ENCODE peak calls at places on chromosome 17, in nine cellular contexts. One of them, this sample, is unnamed.

GRCh38 chr17:31378638-31379037 is 12.8 kb upstream of the RAB11FIP4 start:
- DNase-seq in prostate gland: no peak
- DNase-seq in H9: peak
- DNase-seq in ovary: no peak
- DNase-seq in NT2/D1: peak
- DNase-seq in HTR-8/SVneo: no peak
- DNase-seq in left kidney: no peak
- DNase-seq in activated naive CD8-positive, alpha-beta T cell treated with anti-CD3 and anti-CD28 coated beads, Interleukin-2, amount 50 U/mL, for 24 hours: no peak
- DNase-seq in left ventricle myocardium inferior: no peak
- DNase-seq in this sample: no peak

GRCh38 chr17:63439682-63440081 is 6.4 kb downstream of the CYB561 start:
- DNase-seq in prostate gland: no peak
- DNase-seq in H9: no peak
- DNase-seq in ovary: no peak
- DNase-seq in NT2/D1: no peak
- DNase-seq in HTR-8/SVneo: no peak
- DNase-seq in left kidney: no peak
- DNase-seq in activated naive CD8-positive, alpha-beta T cell treated with anti-CD3 and anti-CD28 coated beads, Interleukin-2, amount 50 U/mL, for 24 hours: no peak
- DNase-seq in left ventricle myocardium inferior: no peak
- DNase-seq in this sample: no peak

GRCh38 chr17:81188491-81188840 is 22.4 kb upstream of the AATK start:
- DNase-seq in prostate gland: no peak
- DNase-seq in H9: no peak
- DNase-seq in ovary: no peak
- DNase-seq in NT2/D1: no peak
- DNase-seq in HTR-8/SVneo: no peak
- DNase-seq in left kidney: no peak
- DNase-seq in activated naive CD8-positive, alpha-beta T cell treated with anti-CD3 and anti-CD28 coated beads, Interleukin-2, amount 50 U/mL, for 24 hours: no peak
- DNase-seq in left ventricle myocardium inferior: no peak
- DNase-seq in this sample: no peak

GRCh38 chr17:5592382-5592781 is 8.1 kb upstream of the NLRP1 start:
- DNase-seq in prostate gland: no peak
- DNase-seq in H9: peak
- DNase-seq in ovary: no peak
- DNase-seq in NT2/D1: no peak
- DNase-seq in HTR-8/SVneo: peak
- DNase-seq in left kidney: peak
- DNase-seq in activated naive CD8-positive, alpha-beta T cell treated with anti-CD3 and anti-CD28 coated beads, Interleukin-2, amount 50 U/mL, for 24 hours: no peak
- DNase-seq in left ventricle myocardium inferior: no peak
- DNase-seq in this sample: peak

GRCh38 chr17:39653662-39654331 is 11.4 kb upstream of the TCAP start:
- DNase-seq in prostate gland: peak
- DNase-seq in H9: peak
- DNase-seq in ovary: peak
- DNase-seq in NT2/D1: no peak
- DNase-seq in HTR-8/SVneo: peak
- DNase-seq in left kidney: peak
- DNase-seq in activated naive CD8-positive, alpha-beta T cell treated with anti-CD3 and anti-CD28 coated beads, Interleukin-2, amount 50 U/mL, for 24 hours: peak
- DNase-seq in left ventricle myocardium inferior: peak
- DNase-seq in this sample: peak

GRCh38 chr17:75181608-75182318 is 996 bp downstream of the SUMO2 start:
- DNase-seq in prostate gland: peak
- DNase-seq in H9: no peak
- DNase-seq in ovary: peak
- DNase-seq in NT2/D1: no peak
- DNase-seq in HTR-8/SVneo: no peak
- DNase-seq in left kidney: peak
- DNase-seq in activated naive CD8-positive, alpha-beta T cell treated with anti-CD3 and anti-CD28 coated beads, Interleukin-2, amount 50 U/mL, for 24 hours: peak
- DNase-seq in left ventricle myocardium inferior: peak
- DNase-seq in this sample: peak

GRCh38 chr17:11485336-11485735 is 112.9 kb upstream of the DNAH9 start:
- DNase-seq in prostate gland: no peak
- DNase-seq in H9: no peak
- DNase-seq in ovary: no peak
- DNase-seq in NT2/D1: no peak
- DNase-seq in HTR-8/SVneo: no peak
- DNase-seq in left kidney: no peak
- DNase-seq in activated naive CD8-positive, alpha-beta T cell treated with anti-CD3 and anti-CD28 coated beads, Interleukin-2, amount 50 U/mL, for 24 hours: no peak
- DNase-seq in left ventricle myocardium inferior: no peak
- DNase-seq in this sample: no peak

GRCh38 chr17:16516594-16517018 is 24.6 kb upstream of the LRRC75A start:
- DNase-seq in prostate gland: no peak
- DNase-seq in H9: peak
- DNase-seq in ovary: peak
- DNase-seq in NT2/D1: no peak
- DNase-seq in HTR-8/SVneo: peak
- DNase-seq in left kidney: peak
- DNase-seq in activated naive CD8-positive, alpha-beta T cell treated with anti-CD3 and anti-CD28 coated beads, Interleukin-2, amount 50 U/mL, for 24 hours: no peak
- DNase-seq in left ventricle myocardium inferior: no peak
- DNase-seq in this sample: peak

GRCh38 chr17:27424516-27424915 is 31.7 kb upstream of the KSR1 start:
- DNase-seq in prostate gland: no peak
- DNase-seq in H9: no peak
- DNase-seq in ovary: no peak
- DNase-seq in NT2/D1: no peak
- DNase-seq in HTR-8/SVneo: no peak
- DNase-seq in left kidney: no peak
- DNase-seq in activated naive CD8-positive, alpha-beta T cell treated with anti-CD3 and anti-CD28 coated beads, Interleukin-2, amount 50 U/mL, for 24 hours: no peak
- DNase-seq in left ventricle myocardium inferior: no peak
- DNase-seq in this sample: no peak